ENCODE peak calls at places on chromosomes 6 and 20, in seven cellular contexts. N is astrocyte; H is heart right ventricle; M is IMR-90; T is spleen; G is CD8-positive, alpha-beta T cell; E is heart left ventricle. L is an unnamed sample.

GRCh38 chr6:131122516-131122915 is 12.8 kb upstream of the AKAP7 start:
- DNase-seq in N (no peak), H (no peak), M (no peak), T (no peak), G (no peak), E (no peak), L (no peak)

GRCh38 chr20:20217626-20218025 is 150.3 kb upstream of the INSM1 start:
- DNase-seq in N (no peak), H (no peak), M (no peak), T (no peak), G (no peak), E (no peak), L (no peak)

GRCh38 chr20:36162272-36162966 is 7.9 kb downstream of the EPB41L1 start:
- DNase-seq in N (no peak), H (no peak), M (peak; percentile 15), T (peak; percentile 64), G (no peak), E (no peak), L (no peak)

GRCh38 chr20:568865-569415 is 25.4 kb upstream of the CSNK2A1 start:
- DNase-seq in N (no peak), H (no peak), M (no peak), T (no peak), G (no peak), E (no peak), L (no peak)

GRCh38 chr6:10520468-10520867 is 683 bp upstream of the GCNT2 start:
- DNase-seq in N (no peak), H (no peak), M (peak; percentile 16), T (no peak), G (no peak), E (no peak), L (no peak)

GRCh38 chr6:119034827-119035458 is 43.5 kb downstream of the FAM184A start:
- DNase-seq in N (no peak), H (no peak), M (no peak), T (no peak), G (no peak), E (no peak), L (no peak)

GRCh38 chr6:105372142-105372861 is 30.6 kb downstream of the PREP start:
- DNase-seq in N (no peak), H (no peak), M (no peak), T (no peak), G (no peak), E (no peak), L (no peak)

GRCh38 chr6:129269891-129270290 is 387.0 kb downstream of the LAMA2 start:
- DNase-seq in N (no peak), H (no peak), M (no peak), T (no peak), G (no peak), E (no peak), L (no peak)

GRCh38 chr6:43984442-43985321 is 142.6 kb downstream of the MRPL14 start:
- DNase-seq in N (no peak), H (no peak), M (peak; percentile 21), T (no peak), G (no peak), E (no peak), L (no peak)

GRCh38 chr6:157718788-157719187 is 104.3 kb upstream of the SNX9 start:
- DNase-seq in N (no peak), H (no peak), M (no peak), T (no peak), G (no peak), E (no peak), L (no peak)

GRCh38 chr20:5448449-5449118 is 131.8 kb upstream of the PROKR2 start:
- DNase-seq in N (peak; percentile 2), H (peak; percentile 39), M (peak; percentile 28), T (no peak), G (peak; percentile 58), E (no peak), L (no peak)

GRCh38 chr20:14498809-14499208 is 161.4 kb upstream of the FLRT3 start:
- DNase-seq in N (no peak), H (no peak), M (no peak), T (no peak), G (no peak), E (no peak), L (peak; percentile 5)

GRCh38 chr6:154488276-154488627 is 22.2 kb downstream of the CNKSR3 start:
- DNase-seq in N (peak; percentile 39), H (no peak), M (peak; percentile 63), T (no peak), G (no peak), E (no peak), L (no peak)

GRCh38 chr20:61682998-61683681 is 382.5 kb downstream of the TAF4 start:
- DNase-seq in N (no peak), H (no peak), M (peak; percentile 31), T (no peak), G (no peak), E (no peak), L (no peak)

GRCh38 chr20:9884666-9885065 is 45.8 kb upstream of the PAK5 start:
- DNase-seq in N (no peak), H (no peak), M (peak; percentile 1), T (no peak), G (no peak), E (no peak), L (no peak)

GRCh38 chr6:43926644-43927524 is 156.9 kb downstream of the VEGFA start:
- DNase-seq in N (peak; percentile 90), H (no peak), M (peak; percentile 92), T (peak; percentile 43), G (no peak), E (no peak), L (no peak)

GRCh38 chr20:21096321-21097043 is 9.7 kb downstream of the LINC00237 start:
- DNase-seq in N (no peak), H (no peak), M (peak; percentile 32), T (no peak), G (no peak), E (no peak), L (no peak)

GRCh38 chr6:148464319-148465010 is 121.8 kb downstream of the SASH1 start:
- DNase-seq in N (peak; percentile 50), H (peak; percentile 77), M (peak; percentile 79), T (no peak), G (peak; percentile 51), E (peak; percentile 55), L (no peak)

GRCh38 chr6:43600595-43600994 is 24.6 kb downstream of the POLH start:
- DNase-seq in N (no peak), H (no peak), M (no peak), T (no peak), G (no peak), E (no peak), L (no peak)

GRCh38 chr6:157302761-157303160 is 20.6 kb downstream of the TMEM242 start:
- DNase-seq in N (no peak), H (no peak), M (no peak), T (no peak), G (no peak), E (no peak), L (no peak)

GRCh38 chr20:38722708-38723068 is 1.6 kb upstream of the SLC32A1 start:
- DNase-seq in N (no peak), H (no peak), M (no peak), T (no peak), G (no peak), E (no peak), L (no peak)

GRCh38 chr6:42326248-42326647 is 108.6 kb upstream of the MRPS10 start:
- DNase-seq in N (no peak), H (no peak), M (no peak), T (no peak), G (no peak), E (no peak), L (no peak)

GRCh38 chr6:68094070-68094469 is 541.0 kb upstream of the ADGRB3 start:
- DNase-seq in N (no peak), H (no peak), M (no peak), T (no peak), G (no peak), E (no peak), L (no peak)

GRCh38 chr6:124099520-124099919 is 295.9 kb downstream of the NKAIN2 start:
- DNase-seq in N (no peak), H (no peak), M (no peak), T (no peak), G (no peak), E (no peak), L (no peak)

GRCh38 chr20:6767536-6768227 is at the start of gene BMP2:
- DNase-seq in N (peak; percentile 65), H (peak; percentile 47), M (peak; percentile 50), T (peak; percentile 81), G (no peak), E (peak; percentile 73), L (peak; percentile 41)

GRCh38 chr6:35258858-35259193 is 709 bp upstream of the ZNF76 start:
- DNase-seq in N (peak; percentile 51), H (peak; percentile 31), M (peak; percentile 59), T (no peak), G (peak; percentile 45), E (no peak), L (no peak)
- TF ChIP-seq CTCF in N (no peak), H (no peak), M (no peak), T (no peak), G (no peak), E (no peak), L (no peak)

GRCh38 chr6:147061152-147061551 is 143.1 kb upstream of the STXBP5 start:
- DNase-seq in N (no peak), H (no peak), M (no peak), T (no peak), G (no peak), E (no peak), L (no peak)
- H3K27me3 ChIP-seq in N (no peaks in the 10 kb centered on the region), H (no peaks in the 10 kb centered on the region), M (no peaks in the 10 kb centered on the region), T (no peaks in the 10 kb centered on the region), G (no peaks in the 10 kb centered on the region), E (no peaks in the 10 kb centered on the region), L (no peaks in the 10 kb centered on the region)

GRCh38 chr20:29409833-29410804 is 1847.3 kb upstream of the DEFB115 start:
- DNase-seq in N (no peak), H (no peak), M (no peak), T (no peak), G (no peak), E (no peak), L (no peak)
- H3K4me3 ChIP-seq in N (no peak overlapping the region), H (no peak overlapping the region), M (no peak overlapping the region), T (no peak overlapping the region), G (no peak overlapping the region), E (no peak overlapping the region), L (no peak overlapping the region)

GRCh38 chr6:125156496-125156895 is 2.9 kb downstream of the TPD52L1 start:
- DNase-seq in N (no peak), H (no peak), M (no peak), T (no peak), G (no peak), E (no peak), L (no peak)

GRCh38 chr6:125155344-125155743 is 1.8 kb downstream of the TPD52L1 start:
- DNase-seq in N (no peak), H (no peak), M (no peak), T (no peak), G (no peak), E (no peak), L (no peak)

GRCh38 chr6:125153541-125154183 is at the start of gene TPD52L1:
- DNase-seq in N (peak; percentile 62), H (peak; percentile 81), M (peak; percentile 60), T (peak; percentile 91), G (peak; percentile 49), E (peak; percentile 88), L (peak; percentile 65)

GRCh38 chr6:125151715-125152114 is 1.9 kb upstream of the TPD52L1 start:
- DNase-seq in N (no peak), H (no peak), M (no peak), T (no peak), G (no peak), E (no peak), L (no peak)

GRCh38 chr6:125154184-125155135 is 887 bp downstream of the TPD52L1 start:
- DNase-seq in N (peak; percentile 25), H (no peak), M (no peak), T (peak; percentile 78), G (no peak), E (peak; percentile 36), L (peak; percentile 9)
- TF ChIP-seq CTCF in N (peak; percentile 26), H (no peak), M (no peak), T (no peak), G (no peak), E (no peak), L (no peak)

L was measured in GM06990.